ENCODE peak calls at places on chromosome 17, in five cellular contexts. C is fibroblast of mammary gland, Q is astrocyte of the spinal cord, D is PC-3, B is GM12864. U is an unnamed sample.

GRCh38 chr17:1908699-1909309 is 79.0 kb downstream of the RPA1 start:
- DNase-seq in B (no peak), C (peak; percentile 77), D (peak; percentile 78), Q (peak; percentile 74), U (peak; percentile 62)

GRCh38 chr17:41537990-41538389 is 9.9 kb upstream of the KRT19 start:
- DNase-seq in B (no peak), Q (no peak), C (peak; percentile 25), D (no peak), U (peak; percentile 34)

GRCh38 chr17:252456-252855 is 71.0 kb upstream of the DOC2B start:
- DNase-seq in Q (no peak), D (no peak), C (no peak), B (no peak), U (no peak)

GRCh38 chr17:36657763-36658490 is 56.5 kb downstream of the MRM1 start:
- DNase-seq in Q (no peak), C (no peak), B (no peak), D (no peak), U (no peak)

GRCh38 chr17:55295411-55296170 is 30.8 kb downstream of the HLF start:
- DNase-seq in Q (peak; percentile 48), D (peak; percentile 79), B (no peak), C (peak; percentile 55), U (no peak)

GRCh38 chr17:7405413-7405881 is 1.6 kb upstream of the TMEM256 start:
- DNase-seq in B (no peak), C (no peak), D (no peak), Q (no peak), U (no peak)

GRCh38 chr17:48451489-48451888 is 21.5 kb upstream of the SKAP1 start:
- DNase-seq in C (no peak), D (no peak), B (no peak), Q (no peak), U (no peak)

GRCh38 chr17:46773676-46774075 is 44.8 kb downstream of the WNT3 start:
- DNase-seq in B (no peak), C (no peak), D (no peak), Q (no peak), U (no peak)

GRCh38 chr17:16443390-16444257 is 28.3 kb downstream of the TRPV2 start:
- DNase-seq in D (no peak), B (no peak), Q (no peak), C (no peak), U (no peak)

GRCh38 chr17:74360993-74361612 is 565 bp downstream of the BTBD17 start:
- DNase-seq in D (no peak), B (no peak), Q (peak; percentile 1), C (peak; percentile 23), U (no peak)

DNA sequence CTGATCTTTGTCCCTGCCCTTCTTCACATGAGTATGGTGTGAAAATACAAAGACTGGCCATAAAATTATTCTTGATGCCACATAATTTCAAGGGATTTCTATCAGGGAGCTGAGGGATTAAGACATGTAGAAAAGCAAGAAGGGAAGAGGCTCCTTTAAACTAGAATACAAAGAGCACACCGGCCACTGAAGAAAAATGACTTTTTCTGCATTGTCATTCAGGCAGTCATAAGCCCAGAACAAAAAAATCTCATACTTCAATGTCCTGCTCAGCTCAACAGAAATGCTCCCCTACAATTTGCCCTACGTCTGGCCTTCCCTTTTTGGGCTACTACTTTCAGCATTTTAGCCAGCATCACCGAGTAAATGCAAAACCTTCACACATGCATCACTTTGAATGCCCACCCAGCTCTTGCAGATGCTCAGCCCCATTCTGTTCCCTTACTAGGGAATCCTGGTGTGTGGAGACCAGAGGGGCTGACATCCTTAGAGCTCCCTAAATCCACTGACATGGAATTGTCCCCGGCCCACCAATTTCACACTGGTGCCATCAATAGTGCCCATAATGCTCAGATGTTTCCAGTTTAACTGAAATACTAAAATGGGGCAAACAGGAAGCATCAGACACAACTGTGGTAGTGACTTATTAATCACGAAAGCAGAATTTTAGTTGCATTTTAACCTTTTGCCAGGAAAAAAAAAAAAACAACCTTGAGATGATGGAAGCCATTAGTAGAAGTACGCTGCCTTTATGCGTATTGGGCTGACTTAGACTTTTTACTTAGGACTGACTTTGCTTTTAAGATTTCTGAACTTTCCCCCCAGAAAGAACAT is 2.7 kb downstream of the MAP3K14 start:
- DNase-seq in C (no peak), Q (no peak), B (no peak), D (no peak), U (no peak)
- H3K4me3 ChIP-seq in C (peak overlapping the region; percentile 2), Q (peak overlapping the region; percentile 98), B (peak overlapping the region; percentile 79), D (peak overlapping the region; percentile 78), U (peak overlapping the region; percentile 96)

GRCh38 chr17:82097187-82097918 is 683 bp downstream of the FASN start:
- DNase-seq in B (no peak), C (peak; percentile 42), D (peak; percentile 31), Q (peak; percentile 50), U (peak; percentile 57)

GRCh38 chr17:82096709-82097186 is 1.3 kb downstream of the FASN start:
- DNase-seq in D (no peak), B (no peak), Q (no peak), C (no peak), U (no peak)

GRCh38 chr17:82097919-82098168 is 192 bp downstream of the FASN start:
- DNase-seq in Q (no peak), D (no peak), C (no peak), B (no peak), U (no peak)

GRCh38 chr17:82098939-82099765 is 1.1 kb upstream of the FASN start:
- DNase-seq in C (no peak), Q (no peak), D (no peak), B (no peak), U (no peak)

DNA sequence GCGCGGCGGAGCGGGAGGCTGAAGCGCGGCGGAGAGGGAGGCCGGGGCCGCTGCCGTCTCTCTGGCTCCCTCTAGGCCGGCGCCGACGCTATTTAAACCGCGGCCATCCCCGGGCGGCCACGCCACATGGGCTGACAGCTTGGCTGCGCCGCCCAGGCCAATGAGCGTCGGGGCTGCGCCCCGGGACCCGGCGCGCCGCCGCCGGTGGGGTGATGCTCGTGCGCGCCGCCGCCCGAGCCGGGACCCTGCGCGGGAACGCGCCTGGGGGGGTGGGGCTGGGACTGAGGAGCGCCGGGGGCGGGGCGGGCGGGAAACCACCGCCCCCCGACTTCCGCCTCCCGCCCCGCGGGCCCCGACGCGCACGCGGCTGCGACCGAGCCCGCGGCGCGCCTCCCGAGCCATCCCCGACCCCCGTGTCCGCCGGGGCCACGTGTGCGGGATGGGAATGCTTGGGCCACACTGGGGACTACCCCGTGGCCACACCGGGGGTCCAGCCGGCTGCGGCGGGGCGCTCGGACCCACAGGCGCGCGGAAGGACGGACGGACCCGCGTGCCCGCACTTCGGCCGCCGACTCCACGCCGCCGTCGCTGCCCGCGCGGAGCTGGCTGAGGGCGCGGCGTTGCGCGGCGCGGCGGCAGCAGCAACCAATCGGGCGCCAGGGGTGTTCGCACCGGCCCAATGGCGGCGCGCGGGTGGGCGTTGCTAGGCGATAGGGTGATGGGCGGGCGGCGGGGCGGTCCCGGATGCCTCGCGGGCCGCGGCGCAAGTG is at the start of gene FASN:
- DNase-seq in D (peak; percentile 97), B (peak; percentile 75), C (peak; percentile 93), Q (peak; percentile 97), U (peak; percentile 99)
- TF ChIP-seq CTCF in D (peak; percentile 33), B (peak; percentile 29), C (peak; percentile 27), Q (peak; percentile 45), U (peak; percentile 11)

DNA sequence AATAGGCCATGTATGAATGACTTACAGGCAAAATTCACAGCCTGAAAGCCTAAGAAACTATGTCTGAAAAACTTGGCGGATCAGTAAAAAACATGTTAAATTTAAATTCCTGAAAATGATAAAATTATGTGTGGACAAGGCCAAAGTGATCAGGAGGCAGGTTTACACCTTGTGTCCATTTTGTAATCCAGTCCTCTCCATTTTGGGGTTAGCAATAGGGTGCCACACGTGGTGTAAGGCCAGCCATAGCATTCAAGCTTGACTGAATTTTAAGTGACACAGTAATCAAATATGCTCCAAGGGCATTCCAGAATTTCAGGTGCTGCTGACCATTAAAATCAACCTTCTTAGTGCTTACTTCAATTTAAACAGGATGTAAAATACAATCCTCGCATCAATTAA is 2.7 kb downstream of the RNF43 start:
- DNase-seq in C (no peak), Q (no peak), D (peak; percentile 40), B (no peak), U (no peak)
- H3K4me3 ChIP-seq in C (no peak overlapping the region), Q (no peak overlapping the region), D (peak overlapping the region; percentile 79), B (no peak overlapping the region), U (no peak overlapping the region)

GRCh38 chr17:27049104-27049784 is 244.7 kb upstream of the WSB1 start:
- DNase-seq in D (peak; percentile 56), B (no peak), C (no peak), Q (no peak), U (no peak)
- TF ChIP-seq CTCF in D (no peak), B (no peak), C (no peak), Q (no peak), U (no peak)

GRCh38 chr17:79331492-79331891 is 256.9 kb downstream of the ENGASE start:
- DNase-seq in B (no peak), Q (no peak), D (no peak), C (no peak), U (no peak)

GRCh38 chr17:79326814-79327213 is 252.2 kb downstream of the ENGASE start:
- DNase-seq in B (no peak), C (no peak), Q (no peak), D (no peak), U (no peak)

GRCh38 chr17:79330229-79330628 is 255.6 kb downstream of the ENGASE start:
- DNase-seq in Q (no peak), D (no peak), C (no peak), B (peak; percentile 5), U (no peak)

GRCh38 chr17:79332011-79332410 is 257.4 kb downstream of the ENGASE start:
- DNase-seq in D (no peak), Q (no peak), C (no peak), B (no peak), U (no peak)

DNA sequence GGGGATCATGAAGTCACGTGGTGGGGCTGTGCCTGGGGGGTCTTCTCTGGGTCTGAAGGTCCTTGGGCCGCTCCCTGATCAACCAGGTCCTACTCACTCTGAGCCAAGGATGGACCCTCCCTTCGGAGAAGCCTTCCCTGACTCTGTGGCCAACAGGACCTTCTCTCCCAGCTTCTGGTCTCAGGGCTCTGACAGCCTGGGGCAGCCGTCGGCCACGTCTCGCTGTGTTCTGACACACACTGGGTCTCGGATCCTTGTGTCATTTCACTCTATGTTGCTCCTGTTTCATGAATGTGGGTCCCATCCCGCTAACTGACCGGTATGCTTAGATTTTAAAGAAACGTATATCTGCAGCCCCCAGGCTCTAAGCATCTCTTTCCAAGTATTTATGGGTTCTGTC is 256.1 kb downstream of the ENGASE start:
- DNase-seq in Q (no peak), C (no peak), D (no peak), B (no peak), U (no peak)
- H3K4me3 ChIP-seq in Q (no peak overlapping the region), C (no peak overlapping the region), D (no peak overlapping the region), B (no peak overlapping the region), U (no peak overlapping the region)

DNA sequence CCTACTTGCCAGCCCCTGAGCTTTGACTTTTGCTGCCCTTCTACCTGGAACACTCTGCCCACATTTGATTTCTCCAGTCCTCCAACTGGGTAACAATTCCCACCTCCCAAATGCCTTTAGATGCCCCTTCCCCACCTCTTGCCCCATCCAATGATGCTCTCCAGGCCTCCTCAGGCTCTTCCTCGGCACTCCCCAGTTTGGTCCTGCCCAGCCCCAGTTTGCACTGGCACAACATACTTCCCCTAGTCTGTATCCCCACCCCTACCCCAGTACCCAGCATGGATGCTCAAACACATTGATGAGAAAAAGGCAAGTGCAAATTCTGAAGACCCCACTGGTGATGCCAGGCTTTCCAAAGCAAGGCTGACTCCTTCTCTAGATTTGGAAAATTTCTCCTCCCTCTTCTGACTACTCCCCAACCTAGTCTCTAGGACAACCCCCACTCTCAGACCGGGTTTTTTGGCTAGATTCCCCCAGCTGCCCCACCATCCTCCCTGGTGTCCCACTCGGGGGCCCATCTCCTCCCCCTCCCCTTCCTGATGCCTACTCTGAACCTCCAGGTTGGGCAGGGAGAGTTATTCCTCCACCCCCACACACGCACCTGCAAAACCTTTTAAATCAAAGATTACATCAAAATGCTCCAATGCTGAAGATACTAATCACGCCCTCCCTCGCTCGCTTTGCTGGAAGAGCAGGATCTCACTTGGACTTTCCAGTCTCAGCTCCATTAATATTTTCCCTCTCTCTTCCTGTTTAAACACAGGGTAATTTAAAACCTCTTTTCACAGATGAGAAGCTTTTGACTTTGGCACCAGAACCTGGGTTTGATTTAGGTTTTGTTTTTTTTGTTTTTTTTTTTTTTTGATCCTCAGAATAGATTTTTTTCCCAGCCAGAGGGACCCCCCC is 94.9 kb downstream of the TMEM132E start:
- DNase-seq in D (no peak), Q (no peak), B (no peak), C (no peak), U (no peak)
- TF ChIP-seq CTCF in D (no peak), Q (no peak), B (no peak), C (no peak), U (no peak)